ENCODE peak calls at places on chromosomes 12 and 14, in nine cellular contexts. V is NCI-H2081, H is dermis microvascular lymphatic vessel endothelial cell, P is HEK293T, N is NCI-H2171, U is DND-41, G is AG20443, D is NCI-H187 treated with DMSO at 0.1 percent for 48 hours, C is BE2C. B is an unnamed sample.

GRCh38 chr14:21308479-21309237 is 28.8 kb downstream of the RPGRIP1 start:
- DNase-seq in V (peak; percentile 99), H (peak; percentile 70), P (peak; percentile 67), N (peak; percentile 100), U (peak; percentile 14), G (no peak), D (peak; percentile 94), C (peak; percentile 87), B (peak; percentile 79)

GRCh38 chr12:52378091-52378490 is 7.4 kb downstream of the KRT84 start:
- DNase-seq in V (no peak), H (no peak), P (no peak), N (no peak), U (no peak), G (no peak), D (no peak), C (no peak), B (no peak)

GRCh38 chr12:7705846-7706245 is 5.4 kb upstream of the DPPA3 start:
- DNase-seq in V (no peak), H (no peak), P (no peak), N (no peak), U (no peak), G (no peak), D (no peak), C (no peak), B (no peak)

GRCh38 chr14:104756477-104757237 is 3.7 kb downstream of the SIVA1 start:
- DNase-seq in V (no peak), H (no peak), P (no peak), N (no peak), U (peak; percentile 82), G (no peak), D (no peak), C (no peak), B (no peak)

GRCh38 chr12:113289361-113289760 is 45.5 kb downstream of the SLC8B1 start:
- DNase-seq in V (no peak), H (no peak), P (no peak), N (no peak), U (no peak), G (no peak), D (no peak), C (no peak), B (no peak)

GRCh38 chr14:99273025-99273723 is 1.2 kb upstream of the BCL11B start:
- DNase-seq in V (no peak), H (no peak), P (no peak), N (peak; percentile 89), U (peak; percentile 78), G (no peak), D (no peak), C (peak; percentile 40), B (peak; percentile 74)

GRCh38 chr12:15701212-15701611 is 88.0 kb downstream of the EPS8 start:
- DNase-seq in V (no peak), H (no peak), P (no peak), N (no peak), U (no peak), G (no peak), D (no peak), C (no peak), B (no peak)

GRCh38 chr12:117685115-117685926 is 283.5 kb downstream of the KSR2 start:
- DNase-seq in V (peak; percentile 57), H (peak; percentile 95), P (peak; percentile 29), N (no peak), U (peak; percentile 10), G (peak; percentile 81), D (no peak), C (peak; percentile 83), B (peak; percentile 65)

GRCh38 chr12:68780731-68781130 is 27.2 kb upstream of the MDM2 start:
- DNase-seq in V (no peak), H (no peak), P (no peak), N (no peak), U (no peak), G (no peak), D (no peak), C (no peak), B (no peak)

GRCh38 chr12:21815306-21816062 is 41.0 kb upstream of the KCNJ8 start:
- DNase-seq in V (no peak), H (no peak), P (no peak), N (no peak), U (no peak), G (no peak), D (no peak), C (no peak), B (no peak)

GRCh38 chr14:34029921-34030334 is 79.1 kb upstream of the EGLN3 start:
- DNase-seq in V (no peak), H (no peak), P (peak; percentile 27), N (no peak), U (no peak), G (peak; percentile 19), D (no peak), C (no peak), B (peak; percentile 65)

GRCh38 chr14:92316116-92316515 is 6.8 kb upstream of the SLC24A4 start:
- DNase-seq in V (no peak), H (no peak), P (no peak), N (peak; percentile 35), U (no peak), G (no peak), D (no peak), C (no peak), B (no peak)

GRCh38 chr14:101726954-101727302 is 34.6 kb upstream of the PPP2R5C start:
- DNase-seq in V (no peak), H (no peak), P (no peak), N (no peak), U (no peak), G (no peak), D (no peak), C (no peak), B (no peak)

GRCh38 chr14:51561141-51561540 is 90.6 kb upstream of the FRMD6 start:
- DNase-seq in V (no peak), H (no peak), P (no peak), N (no peak), U (no peak), G (no peak), D (no peak), C (no peak), B (no peak)

GRCh38 chr14:61034416-61035100 is 53.5 kb downstream of the SLC38A6 start:
- DNase-seq in V (no peak), H (no peak), P (no peak), N (peak; percentile 89), U (peak; percentile 45), G (no peak), D (no peak), C (no peak), B (peak; percentile 28)

GRCh38 chr12:53327435-53328042 is 6.1 kb upstream of the AAAS start:
- DNase-seq in V (no peak), H (no peak), P (no peak), N (no peak), U (no peak), G (peak; percentile 30), D (no peak), C (peak; percentile 28), B (peak; percentile 28)

GRCh38 chr12:119791453-119791852 is 85.7 kb downstream of the CIT start:
- DNase-seq in V (no peak), H (no peak), P (no peak), N (no peak), U (no peak), G (no peak), D (no peak), C (no peak), B (no peak)

GRCh38 chr12:69284131-69284530 is 44.8 kb downstream of the CPSF6 start:
- DNase-seq in V (peak; percentile 74), H (peak; percentile 30), P (peak; percentile 74), N (peak; percentile 10), U (no peak), G (peak; percentile 78), D (no peak), C (peak; percentile 80), B (peak; percentile 85)

GRCh38 chr12:7729683-7730195 is 17.4 kb downstream of the CLEC4C start:
- DNase-seq in V (no peak), H (no peak), P (no peak), N (no peak), U (no peak), G (no peak), D (no peak), C (no peak), B (no peak)

GRCh38 chr14:68394113-68394718 is 398.7 kb downstream of the ZFP36L1 start:
- DNase-seq in V (no peak), H (no peak), P (no peak), N (no peak), U (no peak), G (no peak), D (no peak), C (no peak), B (no peak)

GRCh38 chr14:25003537-25003936 is 46.4 kb downstream of the STXBP6 start:
- DNase-seq in V (no peak), H (peak; percentile 70), P (no peak), N (no peak), U (no peak), G (no peak), D (no peak), C (no peak), B (no peak)